ENCODE peak calls at places on chromosome 6, in five cellular contexts. Q is neural crest cell, N is HL-60, M is WTC11, O is adrenal gland. L is an unnamed sample.

GRCh38 chr6:20826378-20826777 is 292.1 kb downstream of the CDKAL1 start:
- DNase-seq in O (no peak), M (no peak), Q (no peak), N (no peak), L (no peak)

GRCh38 chr6:48893048-48893447 is 570.0 kb downstream of the MMUT start:
- DNase-seq in N (no peak), O (no peak), Q (no peak), M (no peak), L (no peak)

GRCh38 chr6:75892384-75892783 is 143.3 kb downstream of the MYO6 start:
- DNase-seq in Q (no peak), O (no peak), M (no peak), N (no peak), L (no peak)

GRCh38 chr6:144264270-144265060 is 20.7 kb upstream of the UTRN start:
- DNase-seq in N (no peak), Q (no peak), O (no peak), M (no peak), L (peak; percentile 82)

GRCh38 chr6:151054304-151054703 is 185.5 kb upstream of the AKAP12 start:
- DNase-seq in Q (no peak), N (no peak), M (no peak), O (no peak), L (no peak)

GRCh38 chr6:25697537-25698340 is 45.7 kb downstream of the SCGN start:
- DNase-seq in O (no peak), M (no peak), N (peak; percentile 3), Q (no peak), L (peak; percentile 45)

GRCh38 chr6:126614642-126615504 is 275.0 kb downstream of the CENPW start:
- DNase-seq in Q (no peak), M (peak; percentile 57), O (no peak), N (no peak), L (no peak)

GRCh38 chr6:148322704-148323103 is 19.9 kb upstream of the SASH1 start:
- DNase-seq in N (no peak), Q (no peak), M (no peak), O (no peak), L (no peak)

GRCh38 chr6:10276106-10276505 is 138.8 kb downstream of the TFAP2A start:
- DNase-seq in N (no peak), O (no peak), Q (no peak), M (no peak), L (no peak)

GRCh38 chr6:134757911-134758361 is 192.0 kb downstream of the ALDH8A1 start:
- DNase-seq in O (no peak), Q (no peak), M (no peak), N (no peak), L (peak; percentile 99)

GRCh38 chr6:53026526-53026925 is 31.4 kb upstream of the GSTA4 start:
- DNase-seq in O (no peak), N (no peak), Q (no peak), M (no peak), L (no peak)

GRCh38 chr6:78192057-78192456 is 539.2 kb downstream of the MEI4 start:
- DNase-seq in O (no peak), Q (no peak), N (no peak), M (peak; percentile 18), L (no peak)

GRCh38 chr6:26183581-26184408 is 96.6 kb downstream of the HFE start:
- DNase-seq in Q (peak; percentile 47), O (peak; percentile 81), M (peak; percentile 74), N (no peak), L (peak; percentile 72)

GRCh38 chr6:218153-219018 is 73.9 kb upstream of the DUSP22 start:
- DNase-seq in N (no peak), Q (no peak), O (no peak), M (no peak), L (no peak)

GRCh38 chr6:2738373-2738979 is 12.2 kb downstream of the MYLK4 start:
- DNase-seq in Q (peak; percentile 57), N (peak; percentile 34), O (peak; percentile 41), M (peak; percentile 66), L (peak; percentile 38)

GRCh38 chr6:6795396-6795795 is 206.9 kb downstream of the LY86 start:
- DNase-seq in O (no peak), M (no peak), Q (no peak), N (no peak), L (no peak)

GRCh38 chr6:114284281-114284680 is 58.5 kb downstream of the HS3ST5 start:
- DNase-seq in O (no peak), N (no peak), Q (no peak), M (no peak), L (no peak)

GRCh38 chr6:26020983-26021349 is 58.4 kb downstream of the TRIM38 start:
- DNase-seq in O (peak; percentile 60), Q (peak; percentile 54), M (peak; percentile 42), N (no peak), L (peak; percentile 52)

GRCh38 chr6:105326838-105327745 is 75.8 kb downstream of the PREP start:
- DNase-seq in N (no peak), O (peak; percentile 30), Q (no peak), M (no peak), L (peak; percentile 44)

GRCh38 chr6:108116781-108117426 is 42.4 kb upstream of the OSTM1 start:
- DNase-seq in O (no peak), M (no peak), N (no peak), Q (no peak), L (no peak)

GRCh38 chr6:160174681-160175080 is 53.1 kb downstream of the SLC22A1 start:
- DNase-seq in O (no peak), M (no peak), N (no peak), Q (no peak), L (no peak)

GRCh38 chr6:4913705-4914411 is 90.0 kb downstream of the RPP40 start:
- DNase-seq in M (no peak), N (no peak), O (no peak), Q (no peak), L (peak; percentile 81)

GRCh38 chr6:21166754-21167153 is 426.8 kb upstream of the SOX4 start:
- DNase-seq in O (no peak), Q (no peak), M (no peak), N (no peak), L (no peak)

GRCh38 chr6:4374231-4374630 is 238.9 kb upstream of the ECI2 start:
- DNase-seq in N (no peak), O (no peak), Q (no peak), M (no peak), L (no peak)

GRCh38 chr6:3162565-3163247 is 5.4 kb upstream of the TUBB2A start:
- DNase-seq in O (peak; percentile 59), N (peak; percentile 43), M (peak; percentile 76), Q (peak; percentile 65), L (peak; percentile 66)

GRCh38 chr6:123529843-123530242 is 106.9 kb downstream of the TRDN start:
- DNase-seq in M (no peak), Q (no peak), O (no peak), N (no peak), L (peak; percentile 52)

GRCh38 chr6:6006428-6007310 is at the start of gene NRN1:
- DNase-seq in N (no peak), M (no peak), Q (no peak), O (no peak), L (no peak)

GRCh38 chr6:14888575-14889000 is 357.3 kb upstream of the JARID2 start:
- DNase-seq in Q (no peak), N (no peak), M (no peak), O (no peak), L (no peak)

GRCh38 chr6:41643899-41644269 is 5.6 kb downstream of the MDFI start:
- DNase-seq in N (no peak), M (no peak), O (no peak), Q (no peak), L (no peak)

GRCh38 chr6:45026003-45026516 is 302.1 kb upstream of the RUNX2 start:
- DNase-seq in O (no peak), Q (no peak), N (no peak), M (no peak), L (no peak)

GRCh38 chr6:138520463-138520862 is 21.2 kb upstream of the NHSL1 start:
- DNase-seq in Q (no peak), O (no peak), N (no peak), M (no peak), L (no peak)

GRCh38 chr6:99818161-99818560 is 175.9 kb downstream of the MCHR2 start:
- DNase-seq in M (no peak), O (no peak), Q (no peak), N (no peak), L (no peak)

GRCh38 chr6:47310131-47310480 is 401 bp upstream of the TNFRSF21 start:
- DNase-seq in Q (no peak), N (no peak), M (no peak), O (no peak), L (no peak)
- TF ChIP-seq CTCF in Q (no peak), N (no peak), M (no peak), O (no peak), L (no peak)

GRCh38 chr6:33777716-33778474 is 11.0 kb downstream of the LEMD2 start:
- DNase-seq in O (no peak), N (no peak), M (no peak), Q (no peak), L (no peak)

GRCh38 chr6:33778475-33779121 is 10.3 kb downstream of the LEMD2 start:
- DNase-seq in M (no peak), Q (no peak), N (no peak), O (no peak), L (no peak)

GRCh38 chr6:33779895-33780294 is 9.0 kb downstream of the LEMD2 start:
- DNase-seq in N (no peak), Q (no peak), O (no peak), M (no peak), L (no peak)

GRCh38 chr6:33781105-33781975 is 7.6 kb downstream of the LEMD2 start:
- DNase-seq in O (no peak), N (no peak), M (peak; percentile 55), Q (no peak), L (peak; percentile 87)

DNA sequence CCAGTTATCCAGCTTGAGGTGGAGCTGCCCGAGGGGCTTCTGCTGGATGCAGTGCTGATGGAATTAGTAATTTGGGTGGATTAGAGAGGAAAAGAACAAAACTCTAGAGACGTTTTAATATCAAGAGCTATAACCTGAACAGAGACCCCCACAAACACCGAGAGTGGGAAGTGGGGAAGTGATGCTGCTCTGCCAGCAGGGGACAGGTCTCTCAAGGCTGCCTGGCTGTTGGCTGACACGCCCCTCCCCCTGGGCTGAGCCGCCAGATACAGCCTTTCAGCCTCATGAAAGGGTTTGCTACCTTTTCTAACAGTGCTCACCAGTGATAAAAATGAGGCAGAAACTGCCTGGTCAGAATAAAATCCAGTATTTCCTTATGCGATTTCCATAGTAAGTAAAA is 9.6 kb downstream of the LEMD2 start:
- DNase-seq in M (no peak), N (no peak), O (no peak), Q (no peak), L (no peak)
- TF ChIP-seq CTCF in M (no peak), N (no peak), O (no peak), Q (peak; percentile 44), L (no peak)

GRCh38 chr6:70956191-70956450 is 739 bp downstream of the B3GAT2 start:
- DNase-seq in M (no peak), O (no peak), N (no peak), Q (no peak), L (no peak)
- TF ChIP-seq CTCF in M (no peak), O (no peak), N (no peak), Q (peak; percentile 45), L (peak; percentile 19)

DNA sequence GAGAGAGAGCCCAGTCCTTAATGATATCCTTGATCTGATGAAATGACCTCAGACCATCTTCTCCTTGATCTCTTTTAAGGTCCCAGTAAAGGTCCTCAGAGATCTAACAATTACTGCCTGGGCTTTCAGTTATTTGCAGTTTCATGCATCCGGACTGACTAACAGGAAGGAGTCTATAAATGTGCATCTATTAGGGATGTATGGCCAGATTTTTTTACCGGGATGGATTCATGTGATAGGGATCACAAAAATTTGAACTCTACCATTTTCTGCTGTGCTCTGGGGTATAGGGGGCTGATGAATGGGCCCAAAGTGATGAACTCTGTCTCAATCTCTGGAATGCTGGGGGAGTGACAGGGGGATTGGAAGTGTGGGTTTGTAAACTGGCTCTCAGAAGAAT is 36.2 kb upstream of the SCUBE3 start:
- DNase-seq in Q (no peak), M (no peak), O (no peak), N (no peak), L (no peak)
- TF ChIP-seq CTCF in Q (no peak), M (no peak), O (no peak), N (no peak), L (no peak)